ENCODE peak calls at places on chromosomes 16 and 17, in seven cellular contexts. M, D, H, N, S, K and U are unnamed samples. For H3K4me1, the result is how much of the 10 kb centered on the place peaks cover.

GRCh38 chr17:30278032-30278431 is 13.7 kb downstream of the BLMH start:
- DNase-seq in H (peak), D (no peak), M (no peak), S (peak), N (peak), K (peak), U (peak)

GRCh38 chr17:1100382-1100781 is 79.4 kb downstream of the ABR start:
- DNase-seq in K (no peak), M (no peak), D (no peak), N (no peak), S (no peak), H (no peak), U (no peak)

GRCh38 chr17:63494300-63494928 is 17.6 kb downstream of the ACE start:
- DNase-seq in K (no peak), D (no peak), S (no peak), M (no peak), N (no peak), H (no peak), U (no peak)

GRCh38 chr17:46720408-46720807 is 98.1 kb downstream of the WNT3 start:
- DNase-seq in H (no peak), M (no peak), D (no peak), N (no peak), S (no peak), K (no peak), U (peak)

GRCh38 chr17:21233581-21234337 is 19.5 kb downstream of the NATD1 start:
- DNase-seq in D (no peak), K (no peak), H (no peak), S (no peak), N (no peak), M (no peak), U (no peak)

GRCh38 chr16:76614255-76614654 is 337.1 kb downstream of the CNTNAP4 start:
- DNase-seq in N (no peak), H (no peak), M (no peak), S (no peak), D (no peak), K (no peak), U (no peak)

GRCh38 chr17:63483655-63484575 is 7.1 kb downstream of the ACE start:
- DNase-seq in H (no peak), K (no peak), D (no peak), M (no peak), S (no peak), N (no peak), U (no peak)

GRCh38 chr17:29078183-29079045 is 35.5 kb downstream of the PIPOX start:
- DNase-seq in S (no peak), D (no peak), K (no peak), M (no peak), N (no peak), H (no peak), U (peak)

GRCh38 chr17:82242977-82243647 is 14.3 kb downstream of the SLC16A3 start:
- DNase-seq in K (no peak), N (no peak), D (no peak), H (no peak), M (no peak), S (peak), U (no peak)

GRCh38 chr17:68674271-68674925 is 73.2 kb upstream of the FAM20A start:
- DNase-seq in H (no peak), D (no peak), K (peak), M (no peak), N (no peak), S (no peak), U (no peak)

GRCh38 chr16:84569382-84569987 is 48.4 kb downstream of the COTL1 start:
- DNase-seq in S (no peak), M (no peak), K (no peak), N (no peak), H (no peak), D (no peak), U (no peak)

GRCh38 chr17:8940866-8941471 is 24.5 kb downstream of the PIK3R5 start:
- DNase-seq in S (no peak), K (no peak), H (no peak), N (no peak), M (no peak), D (peak), U (no peak)

GRCh38 chr16:87956771-87957279 is 5.6 kb downstream of the BANP start:
- DNase-seq in N (peak), D (no peak), H (peak), K (peak), M (no peak), S (peak), U (peak)

GRCh38 chr17:62898239-62898864 is 67.7 kb upstream of the TANC2 start:
- DNase-seq in N (no peak), S (peak), M (no peak), H (no peak), K (no peak), D (no peak), U (peak)

GRCh38 chr16:87789437-87790277 is 23.9 kb upstream of the KLHDC4 start:
- DNase-seq in D (no peak), H (peak), N (no peak), S (no peak), K (no peak), M (peak), U (no peak)

GRCh38 chr17:81557276-81558114 is 5.3 kb upstream of the FAAP100 start:
- DNase-seq in N (no peak), H (no peak), S (no peak), D (no peak), K (no peak), M (no peak), U (no peak)

GRCh38 chr16:89050868-89051311 is 42.8 kb upstream of the ACSF3 start:
- DNase-seq in K (no peak), N (no peak), H (no peak), S (no peak), D (no peak), M (no peak), U (no peak)

GRCh38 chr16:89050119-89050867 is 43.4 kb upstream of the ACSF3 start:
- DNase-seq in K (no peak), M (no peak), N (no peak), H (no peak), D (no peak), S (no peak), U (no peak)

GRCh38 chr16:89048871-89049422 is 44.7 kb upstream of the ACSF3 start:
- DNase-seq in D (no peak), K (no peak), M (no peak), N (no peak), S (no peak), H (no peak), U (no peak)

GRCh38 chr16:89048087-89048729 is 45.4 kb upstream of the ACSF3 start:
- DNase-seq in S (no peak), N (no peak), M (no peak), H (no peak), K (no peak), D (no peak), U (no peak)

GRCh38 chr16:89049484-89050118 is 44.1 kb upstream of the ACSF3 start:
- DNase-seq in S (no peak), H (no peak), D (no peak), M (no peak), K (no peak), N (no peak), U (no peak)
- H3K4me3 ChIP-seq in S (no peak), H (no peak), D (no peak), M (no peak), K (no peak), N (no peak), U (no peak)

DNA sequence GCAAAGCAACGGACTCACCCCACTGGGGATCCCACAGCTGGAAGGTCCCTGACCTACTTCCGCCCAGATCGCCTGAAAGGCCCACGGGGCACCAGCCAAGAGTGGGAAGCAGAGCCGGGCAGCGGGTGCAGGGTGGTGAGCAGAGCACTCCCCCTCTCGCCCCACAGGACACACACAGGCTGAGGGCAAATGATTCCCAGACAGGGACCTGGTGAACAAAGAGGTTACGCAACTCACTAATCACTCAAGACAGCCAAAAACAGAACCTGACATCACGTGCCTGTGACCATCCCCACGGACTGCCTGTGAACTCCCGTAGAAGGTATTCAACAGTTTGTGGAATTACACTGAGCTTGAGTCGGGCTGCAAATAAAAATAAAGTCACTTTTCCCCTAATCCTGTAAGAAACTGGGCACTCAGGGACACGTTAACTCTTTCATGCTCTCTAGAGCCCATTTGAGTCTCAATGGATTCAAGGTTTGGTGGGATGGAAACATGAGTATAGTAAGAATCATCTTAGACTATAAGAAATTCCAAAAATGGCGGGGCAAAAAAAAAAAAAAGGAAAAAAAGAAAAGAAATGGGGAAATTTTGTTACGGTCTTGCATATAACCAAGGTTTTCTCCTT is 396.1 kb downstream of the SOX9 start:
- DNase-seq in N (no peak), M (no peak), H (peak), K (no peak), S (no peak), D (no peak), U (no peak)
- H3K27ac ChIP-seq in N (no peak), M (no peak), H (peak), K (no peak), S (peak), D (no peak), U (no peak)

DNA sequence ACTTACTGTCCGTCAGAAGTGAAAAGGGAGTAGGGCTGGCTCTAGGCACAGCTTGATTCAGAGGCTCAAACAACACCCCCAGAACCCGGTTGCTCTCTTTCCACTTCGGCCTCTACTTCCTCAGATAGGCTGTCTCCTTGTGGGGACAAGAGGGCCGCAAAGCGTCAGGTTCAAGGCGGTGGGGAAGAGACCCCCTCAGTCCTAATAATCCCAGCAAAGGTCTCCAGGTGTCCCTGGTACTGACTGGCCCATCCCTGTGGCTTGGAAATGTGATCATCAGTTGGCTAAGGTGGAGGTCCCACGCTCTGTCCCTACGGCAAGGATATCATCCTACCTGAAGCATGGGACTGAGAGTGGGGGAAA is 26.0 kb downstream of the NGFR start:
- DNase-seq in M (no peak), N (no peak), S (no peak), K (no peak), D (no peak), H (no peak), U (no peak)
- H3K4me1 ChIP-seq in M (under half), N (under half), S (under half), K (under half), D (under half), H (under half), U (under half)

DNA sequence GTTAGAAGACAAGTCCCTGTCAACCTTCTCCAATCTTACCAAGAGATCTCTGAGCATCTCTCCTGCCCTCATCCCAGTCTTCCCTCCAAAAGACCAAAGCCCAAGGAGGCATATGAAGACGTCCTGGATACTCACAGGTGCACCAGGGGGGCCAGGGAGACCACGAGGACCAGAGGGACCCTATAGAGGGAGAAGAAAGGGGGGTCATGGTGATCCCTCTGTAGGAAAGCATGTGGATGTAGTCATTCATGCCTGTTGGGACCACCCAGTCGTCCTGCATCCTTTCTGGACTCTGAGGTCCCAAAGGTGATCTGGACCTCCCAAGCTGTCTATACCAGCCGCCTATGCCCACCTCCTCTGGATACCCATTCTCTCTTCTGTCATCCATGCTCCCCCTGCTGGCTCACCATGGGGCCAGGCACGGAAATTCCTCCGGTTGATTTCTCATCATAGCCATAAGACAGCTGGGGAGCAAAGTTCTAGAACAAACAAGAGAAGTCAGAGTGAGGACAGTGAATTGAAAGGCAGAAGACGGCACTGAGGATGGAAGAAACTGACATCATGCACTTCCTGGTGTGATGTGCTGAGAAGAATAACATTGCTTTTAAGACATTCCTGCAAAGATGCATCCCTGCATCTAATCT is 3.3 kb downstream of the COL1A1 start:
- DNase-seq in M (no peak), S (peak), N (peak), H (peak), K (peak), D (peak), U (peak)
- H3K4me3 ChIP-seq in M (no peak), S (peak), N (no peak), H (no peak), K (no peak), D (no peak), U (no peak)

GRCh38 chr16:19578378-19578851 is 22.9 kb downstream of the VPS35L start:
- DNase-seq in S (no peak), K (no peak), M (no peak), D (no peak), H (no peak), N (no peak), U (no peak)
- H3K27ac ChIP-seq in S (no peak), K (no peak), M (no peak), D (no peak), H (no peak), N (no peak), U (no peak)

DNA sequence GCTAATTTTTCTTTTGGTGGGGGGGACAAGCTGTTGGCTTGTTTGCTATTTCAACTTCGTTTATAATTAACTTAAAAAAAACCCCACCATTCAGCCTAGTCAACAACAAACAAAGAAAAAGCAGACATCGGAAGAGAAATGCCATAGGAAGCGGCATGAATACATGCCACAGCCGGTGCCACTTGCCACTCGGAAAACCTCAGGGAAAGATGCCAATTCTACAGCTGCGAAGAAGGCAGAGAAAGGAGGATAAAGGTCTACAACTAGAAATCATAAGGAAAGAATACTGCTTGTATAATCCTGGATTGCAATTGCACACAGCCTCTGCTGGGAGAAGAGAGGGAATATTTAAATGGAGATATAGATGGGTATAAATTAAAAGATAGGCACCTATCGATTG is 254.5 kb upstream of the PMFBP1 start:
- DNase-seq in N (no peak), M (no peak), D (no peak), H (no peak), K (no peak), S (no peak), U (no peak)
- H3K4me1 ChIP-seq in N (under half), M (under half), D (under half), H (under half), K (under half), S (under half), U (under half)